ENCODE peak calls at places on chromosomes 3 and 15, in five cellular contexts. Z is GM12865, E is fibroblast of mammary gland, I is tibial artery, P is thyroid gland. B is an unnamed sample.

GRCh38 chr3:172342097-172342659 is 106.1 kb downstream of the GHSR start:
- DNase-seq in P (no peak), Z (no peak), E (no peak), I (no peak), B (no peak)

GRCh38 chr3:169966951-169967915 is 626 bp downstream of the SEC62 start:
- DNase-seq in I (peak), E (peak), Z (peak), P (peak), B (no peak)

GRCh38 chr3:49020335-49021212 is 1.3 kb upstream of the NDUFAF3 start:
- DNase-seq in E (no peak), Z (peak), P (peak), I (peak), B (no peak)

GRCh38 chr3:171393032-171393744 is 67.0 kb downstream of the TNIK start:
- DNase-seq in I (no peak), E (no peak), Z (no peak), P (no peak), B (no peak)

GRCh38 chr3:5128861-5129260 is 6.8 kb downstream of the ARL8B start:
- DNase-seq in E (no peak), I (no peak), P (no peak), Z (no peak), B (no peak)

GRCh38 chr3:98730338-98730737 is 32.8 kb upstream of the ST3GAL6 start:
- DNase-seq in I (no peak), Z (peak), P (no peak), E (no peak), B (no peak)

GRCh38 chr15:45804028-45804427 is 169.2 kb downstream of the SQOR start:
- DNase-seq in E (no peak), P (no peak), I (no peak), Z (no peak), B (no peak)

GRCh38 chr3:158713094-158713499 is 19.2 kb downstream of the RARRES1 start:
- DNase-seq in Z (no peak), P (no peak), E (peak), I (peak), B (peak)

GRCh38 chr3:25448750-25449684 is 21.0 kb downstream of the RARB start:
- DNase-seq in I (peak), Z (no peak), E (peak), P (peak), B (peak)

GRCh38 chr3:94195381-94195780 is 132.5 kb downstream of the NSUN3 start:
- DNase-seq in Z (no peak), E (no peak), I (no peak), P (no peak), B (no peak)

GRCh38 chr15:43189296-43189695 is 4.1 kb downstream of the CCNDBP1 start:
- DNase-seq in I (no peak), E (no peak), Z (no peak), P (no peak), B (no peak)

GRCh38 chr3:156902916-156903315 is 76.8 kb downstream of the LEKR1 start:
- DNase-seq in I (no peak), E (no peak), Z (no peak), P (no peak), B (no peak)

GRCh38 chr3:50356553-50356952 is 2.8 kb downstream of the TMEM115 start:
- DNase-seq in P (peak), Z (no peak), E (peak), I (no peak), B (no peak)

GRCh38 chr15:85003593-85004312 is 22.1 kb downstream of the PDE8A start:
- DNase-seq in Z (no peak), E (no peak), I (no peak), P (no peak), B (no peak)

GRCh38 chr3:142481196-142481595 is 33.4 kb upstream of the XRN1 start:
- DNase-seq in P (no peak), Z (no peak), E (no peak), I (no peak), B (no peak)

GRCh38 chr15:38176155-38176554 is 76.5 kb upstream of the SPRED1 start:
- DNase-seq in I (no peak), Z (peak), E (peak), P (peak), B (no peak)

GRCh38 chr15:61049934-61050333 is 179.2 kb downstream of the RORA start:
- DNase-seq in I (no peak), E (peak), Z (peak), P (no peak), B (no peak)

GRCh38 chr3:150697646-150698045 is 6.1 kb downstream of the ERICH6 start:
- DNase-seq in P (no peak), I (no peak), Z (no peak), E (no peak), B (no peak)

GRCh38 chr15:77035999-77036471 is 34.9 kb downstream of the TSPAN3 start:
- DNase-seq in Z (no peak), P (no peak), E (no peak), I (no peak), B (peak)

GRCh38 chr3:46670000-46670890 is 23.2 kb downstream of the ALS2CL start:
- DNase-seq in E (no peak), Z (no peak), I (no peak), P (peak), B (no peak)

GRCh38 chr15:52137432-52138357 is 25.1 kb upstream of the BCL2L10 start:
- DNase-seq in P (peak), E (no peak), Z (no peak), I (no peak), B (no peak)

GRCh38 chr3:152688313-152688712 is 146.6 kb upstream of the P2RY1 start:
- DNase-seq in P (no peak), Z (no peak), I (no peak), E (no peak), B (no peak)

GRCh38 chr15:55197362-55197705 is 593 bp upstream of the RSL24D1 start:
- DNase-seq in I (no peak), Z (no peak), P (no peak), E (no peak), B (no peak)

GRCh38 chr3:183697610-183698317 is at the start of gene YEATS2:
- DNase-seq in E (peak), I (peak), Z (peak), P (peak), B (no peak)

GRCh38 chr3:16860234-16860633 is 24.5 kb upstream of the PLCL2 start:
- DNase-seq in P (no peak), I (no peak), E (no peak), Z (no peak), B (no peak)

GRCh38 chr3:64222501-64222900 is 2.8 kb downstream of the PRICKLE2 start:
- DNase-seq in E (no peak), I (no peak), Z (no peak), P (no peak), B (no peak)

GRCh38 chr3:57803647-57804081 is 47.6 kb downstream of the SLMAP start:
- DNase-seq in E (peak), P (peak), I (peak), Z (no peak), B (no peak)

DNA sequence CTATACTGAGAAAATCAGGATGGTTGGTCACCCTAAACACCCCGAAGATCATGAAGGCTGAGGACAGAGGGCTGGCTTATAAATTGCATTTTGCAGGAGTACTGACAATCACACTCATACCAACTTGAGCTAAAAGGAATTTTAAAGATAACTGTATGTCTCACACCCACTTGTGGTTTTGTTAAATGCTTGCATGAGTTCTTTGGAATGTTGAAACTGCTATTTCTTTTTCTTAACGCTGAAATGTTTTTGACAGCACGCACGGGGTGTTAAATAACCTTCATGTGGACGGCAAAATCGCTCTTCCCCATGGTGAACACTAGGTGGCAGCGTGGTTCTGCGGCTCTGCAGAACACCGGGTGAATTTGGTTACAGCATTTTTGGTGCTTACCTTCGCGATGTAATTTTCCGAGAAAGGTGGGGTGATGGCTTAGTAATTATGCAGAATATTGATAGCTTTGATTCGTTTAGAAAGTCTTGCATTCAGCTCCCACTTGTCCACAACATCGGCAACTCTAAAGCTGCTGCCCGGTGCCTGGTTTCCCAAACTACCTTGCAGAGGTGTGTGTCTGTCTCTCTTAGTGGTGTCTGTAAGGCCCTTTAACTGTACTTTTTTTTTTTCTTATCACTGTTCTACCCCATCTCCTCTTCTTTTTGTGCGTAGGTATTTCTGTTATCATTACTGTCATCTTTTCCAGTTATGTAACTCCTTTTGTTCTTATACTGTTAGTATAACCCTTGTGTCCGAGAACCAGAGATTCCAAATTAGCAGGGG is 51.7 kb downstream of the ARNT2 start:
- DNase-seq in I (peak), Z (peak), P (peak), E (peak), B (no peak)
- H3K4me3 ChIP-seq in I (no peak), Z (no peak), P (no peak), E (no peak), B (no peak)

GRCh38 chr15:98855067-98855814 is 152.4 kb downstream of the PGPEP1L start:
- DNase-seq in P (no peak), I (no peak), E (no peak), Z (no peak), B (no peak)
- TF ChIP-seq CTCF in P (no peak), I (no peak), E (no peak), Z (no peak), B (no peak)

DNA sequence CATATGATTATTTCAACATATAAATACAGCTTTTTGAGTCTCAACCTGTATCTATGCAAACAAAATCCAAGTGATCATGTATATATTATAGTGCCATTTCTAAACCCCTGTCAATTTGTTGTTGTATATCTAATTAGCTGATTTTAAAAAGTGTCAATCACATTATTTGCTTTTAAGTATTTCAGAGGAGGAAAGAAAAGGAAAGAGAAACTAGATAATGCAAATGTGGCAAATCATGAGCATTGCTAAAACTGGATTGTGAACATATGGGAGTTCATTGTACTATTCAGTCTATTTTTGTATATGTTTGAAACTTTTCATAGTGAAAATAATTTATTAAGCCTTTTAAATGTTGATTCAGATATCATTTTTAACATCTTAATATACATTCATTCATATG is 190.7 kb downstream of the ZIC4 start:
- DNase-seq in P (no peak), E (no peak), Z (no peak), I (no peak), B (no peak)
- H3K4me3 ChIP-seq in P (no peak), E (no peak), Z (no peak), I (no peak), B (no peak)

DNA sequence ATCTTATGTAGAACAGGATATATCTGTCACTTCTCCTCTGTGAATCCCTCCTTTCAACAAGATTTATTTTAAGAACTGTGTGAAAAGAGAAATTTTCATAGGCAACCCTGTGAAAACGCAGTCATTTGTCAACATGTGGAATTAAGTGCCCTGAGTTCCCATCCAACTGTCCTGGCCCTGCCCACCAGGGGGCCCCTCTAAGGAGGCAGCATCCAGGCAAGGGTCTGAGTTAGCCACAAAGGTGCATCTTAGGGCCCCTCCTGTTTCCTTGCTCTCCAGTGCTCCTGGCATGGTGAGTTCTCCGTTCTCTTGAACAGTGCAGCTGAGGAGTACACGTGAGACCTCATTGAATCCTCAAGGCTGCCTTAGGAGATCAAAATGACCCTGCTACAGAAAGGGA is 76.7 kb upstream of the CHRNA7 start:
- DNase-seq in Z (no peak), P (no peak), I (no peak), E (no peak), B (no peak)
- TF ChIP-seq CTCF in Z (no peak), P (no peak), I (no peak), E (no peak), B (no peak)

DNA sequence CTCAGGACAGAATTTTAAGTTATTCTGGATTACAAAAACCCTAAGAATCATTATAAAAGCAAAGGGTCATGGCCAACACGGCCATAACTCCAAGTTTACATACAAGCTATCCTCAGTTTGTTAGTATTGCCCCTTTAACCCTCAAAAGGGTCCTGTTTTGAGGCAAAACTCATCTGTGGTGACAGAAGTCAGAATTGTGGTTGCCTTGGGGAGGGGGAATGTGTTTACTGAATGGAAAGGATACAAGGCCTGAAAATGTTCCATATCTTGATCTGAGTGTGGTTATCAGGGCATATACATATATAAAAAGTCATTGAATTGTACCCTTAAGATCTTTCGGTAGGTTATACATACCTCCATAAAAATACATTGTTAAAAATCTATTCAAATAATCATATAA is 2.1 kb downstream of the SFMBT1 start:
- DNase-seq in P (no peak), E (no peak), I (no peak), Z (no peak), B (no peak)
- H3K4me3 ChIP-seq in P (no peak), E (no peak), I (no peak), Z (no peak), B (no peak)

DNA sequence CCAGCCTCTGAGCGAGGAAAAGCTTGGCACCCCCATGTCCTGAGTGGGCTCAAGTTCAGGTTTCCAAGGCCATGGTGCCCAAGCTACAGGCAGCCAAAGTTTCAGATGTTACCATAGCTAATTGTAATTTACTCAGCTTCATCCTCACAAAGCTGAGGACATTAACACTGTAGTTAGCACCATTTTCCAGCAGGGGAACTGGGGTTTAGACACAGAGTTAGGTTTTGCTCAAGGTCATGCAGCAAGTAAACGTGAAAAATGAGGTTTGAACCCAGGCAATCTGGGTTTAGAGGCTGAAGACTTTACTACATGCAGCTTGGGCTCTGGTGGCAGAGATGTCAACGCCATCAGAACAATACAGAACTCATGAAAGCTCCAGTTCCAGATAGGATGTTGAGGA is 199.0 kb downstream of the TJP1 start:
- DNase-seq in Z (no peak), P (no peak), I (no peak), E (no peak), B (peak)
- TF ChIP-seq CTCF in Z (no peak), P (no peak), I (no peak), E (no peak), B (no peak)

GRCh38 chr3:52246728-52247454 is 1.3 kb downstream of the PPM1M start:
- DNase-seq in E (no peak), I (no peak), P (no peak), Z (peak), B (no peak)

GRCh38 chr3:52246264-52246620 is 683 bp downstream of the PPM1M start:
- DNase-seq in P (no peak), E (no peak), Z (no peak), I (no peak), B (no peak)

GRCh38 chr3:52242039-52242438 is 3.1 kb upstream of the TWF2 start:
- DNase-seq in P (no peak), Z (no peak), I (no peak), E (no peak), B (no peak)

GRCh38 chr3:52245322-52246263 is at the start of gene PPM1M:
- DNase-seq in E (peak), Z (peak), I (no peak), P (peak), B (no peak)

GRCh38 chr3:52244061-52244628 is 1.4 kb upstream of the PPM1M start:
- DNase-seq in E (peak), P (no peak), I (peak), Z (peak), B (no peak)
- H3K4me3 ChIP-seq in E (no peak), P (no peak), I (no peak), Z (peak), B (no peak)

DNA sequence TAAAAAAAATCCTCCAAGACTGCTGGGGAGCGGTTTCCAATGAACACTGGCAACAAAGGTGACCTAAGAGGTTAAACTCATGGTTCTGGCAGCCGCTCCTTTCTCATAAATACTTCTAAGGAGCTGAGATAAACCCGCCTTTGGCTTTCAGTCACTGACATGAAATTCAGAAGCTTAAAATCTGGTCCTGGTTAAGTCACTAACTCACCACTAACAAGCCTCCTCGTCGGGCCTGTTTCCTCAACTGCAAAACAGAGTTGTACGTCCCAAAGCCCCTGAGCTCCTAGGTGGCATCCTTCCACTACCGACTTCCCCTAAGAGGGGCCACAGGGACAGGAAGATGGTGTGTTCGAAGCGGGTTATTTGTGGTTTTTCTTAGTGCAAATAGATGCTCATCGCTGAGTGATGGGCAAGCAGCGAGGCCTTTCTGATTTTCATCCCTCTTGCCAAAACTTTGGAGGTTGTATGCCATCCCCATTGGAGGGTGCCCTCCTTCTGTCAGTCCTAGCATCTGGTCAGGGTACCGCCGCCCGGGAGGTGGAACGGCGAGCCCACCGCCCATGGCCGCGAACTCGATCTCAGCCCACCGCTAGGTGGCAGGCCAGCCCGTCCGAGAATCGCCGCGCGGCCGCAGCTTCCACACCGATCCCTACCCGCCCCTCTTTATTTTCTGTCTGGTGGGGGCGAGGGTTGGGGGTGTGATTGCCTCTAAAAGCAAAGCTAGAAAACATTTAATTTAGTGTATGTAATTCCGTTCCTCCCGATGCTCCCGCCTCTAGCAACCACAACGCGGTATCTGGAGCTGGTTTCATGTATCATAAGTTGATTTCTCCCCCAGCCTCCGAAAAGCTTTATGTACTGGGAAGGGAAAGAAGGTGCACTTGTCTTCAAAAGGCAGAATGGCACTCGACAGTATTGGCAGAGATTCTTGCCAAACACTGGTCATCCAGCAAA is 4.5 kb downstream of the BCL6 start:
- DNase-seq in P (peak), I (peak), Z (peak), E (peak), B (no peak)
- TF ChIP-seq CTCF in P (peak), I (peak), Z (peak), E (peak), B (peak)

DNA sequence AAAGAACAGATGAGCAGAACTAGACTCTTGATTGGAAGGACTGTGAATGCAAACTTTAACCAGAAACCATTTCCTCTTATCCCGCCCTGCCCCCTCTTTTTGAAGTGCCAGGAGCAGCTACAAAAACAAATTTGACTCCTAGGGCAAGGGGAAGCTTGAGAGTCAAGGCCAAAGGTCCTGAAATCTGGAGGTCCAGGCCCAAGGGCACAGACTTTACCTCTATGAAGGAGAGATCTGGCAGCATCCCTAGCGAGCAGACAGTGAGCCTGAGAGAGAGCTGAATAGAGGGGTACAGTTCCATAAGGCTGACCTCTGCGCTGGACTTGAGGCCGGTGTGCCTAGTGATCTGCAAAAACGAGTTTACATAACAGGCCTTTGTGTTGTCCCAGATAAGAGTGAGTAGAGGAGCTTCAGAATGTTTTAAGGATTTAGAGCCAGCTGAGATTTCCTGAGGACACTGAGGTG is 5.1 kb downstream of the RAB43 start:
- DNase-seq in I (no peak), P (peak), Z (no peak), E (no peak), B (no peak)
- H3K4me3 ChIP-seq in I (no peak), P (no peak), Z (no peak), E (no peak), B (no peak)

B was measured in right atrium auricular region.